ENCODE peak calls at places on chromosomes 11 and 22, in five cellular contexts. M is right lobe of liver, Y is IMR-90, D is H1, Q is sigmoid colon. V is an unnamed sample.

GRCh38 chr11:83827940-83828554 is 541.9 kb upstream of the CCDC90B start:
- DNase-seq in M (no peak), Y (peak; percentile 52), D (no peak), Q (no peak), V (no peak)

GRCh38 chr11:70799386-70799785 is 401.1 kb downstream of the CTTN start:
- DNase-seq in M (no peak), Y (peak; percentile 63), D (no peak), Q (no peak), V (no peak)

GRCh38 chr22:38299758-38300157 is 17.5 kb downstream of the CSNK1E start:
- DNase-seq in M (no peak), Y (no peak), D (no peak), Q (no peak), V (peak; percentile 78)

GRCh38 chr11:73149105-73149504 is 7.0 kb upstream of the FCHSD2 start:
- DNase-seq in M (no peak), Y (no peak), D (no peak), Q (peak; percentile 36), V (no peak)

GRCh38 chr11:134235399-134235798 is 10.9 kb downstream of the VPS26B start:
- DNase-seq in M (peak; percentile 74), Y (no peak), D (no peak), Q (no peak), V (no peak)

GRCh38 chr11:14124886-14125285 is 162.4 kb downstream of the SPON1 start:
- DNase-seq in M (no peak), Y (no peak), D (no peak), Q (no peak), V (no peak)

GRCh38 chr11:15969281-15969680 is 387.1 kb downstream of the SOX6 start:
- DNase-seq in M (peak; percentile 62), Y (peak; percentile 93), D (no peak), Q (peak; percentile 76), V (peak; percentile 60)

GRCh38 chr22:49284389-49284788 is 543.3 kb downstream of the BRD1 start:
- DNase-seq in M (no peak), Y (no peak), D (no peak), Q (peak; percentile 48), V (no peak)

GRCh38 chr22:35538801-35539321 is 1.8 kb upstream of the RASD2 start:
- DNase-seq in M (peak; percentile 78), Y (no peak), D (no peak), Q (no peak), V (peak; percentile 48)

GRCh38 chr11:76672431-76673163 is 2.0 kb upstream of the LRRC32 start:
- DNase-seq in M (peak; percentile 57), Y (no peak), D (no peak), Q (no peak), V (peak; percentile 28)

GRCh38 chr11:22807855-22808558 is 21.6 kb downstream of the SVIP start:
- DNase-seq in M (no peak), Y (peak; percentile 60), D (no peak), Q (no peak), V (no peak)

GRCh38 chr11:84465040-84465439 is 1162.1 kb downstream of the DLG2 start:
- DNase-seq in M (no peak), Y (no peak), D (no peak), Q (no peak), V (peak; percentile 72)

GRCh38 chr11:115817844-115818565 is 313.8 kb upstream of the CADM1 start:
- DNase-seq in M (no peak), Y (no peak), D (no peak), Q (no peak), V (no peak)

GRCh38 chr22:26687439-26687838 is 30.1 kb downstream of the MIAT start:
- DNase-seq in M (no peak), Y (no peak), D (no peak), Q (no peak), V (no peak)

GRCh38 chr11:12090761-12091261 is 19.6 kb upstream of the MICAL2 start:
- DNase-seq in M (no peak), Y (no peak), D (no peak), Q (no peak), V (peak; percentile 32)

GRCh38 chr22:29481265-29482000 is 1.4 kb downstream of the NEFH start:
- DNase-seq in M (no peak), Y (no peak), D (no peak), Q (no peak), V (no peak)

GRCh38 chr11:45144126-45145082 is 2.0 kb upstream of the PRDM11 start:
- DNase-seq in M (no peak), Y (no peak), D (no peak), Q (peak; percentile 46), V (no peak)

GRCh38 chr11:77752518-77752917 is 68.0 kb downstream of the RSF1 start:
- DNase-seq in M (no peak), Y (peak; percentile 32), D (peak; percentile 5), Q (no peak), V (no peak)

GRCh38 chr11:128453444-128454336 is 133.7 kb downstream of the ETS1 start:
- DNase-seq in M (peak; percentile 68), Y (peak; percentile 99), D (no peak), Q (peak; percentile 91), V (peak; percentile 74)

GRCh38 chr22:24214467-24215285 is 30.2 kb downstream of the GGT5 start:
- DNase-seq in M (no peak), Y (no peak), D (no peak), Q (no peak), V (no peak)

GRCh38 chr11:50182486-50182885 is 149.8 kb downstream of the OR4C45 start:
- DNase-seq in M (no peak), Y (no peak), D (no peak), Q (no peak), V (no peak)

GRCh38 chr11:117823941-117824420 is 563 bp downstream of the FXYD2 start:
- DNase-seq in M (peak; percentile 63), Y (no peak), D (no peak), Q (peak; percentile 88), V (peak; percentile 30)

GRCh38 chr11:19646308-19646707 is 66.3 kb upstream of the NAV2 start:
- DNase-seq in M (no peak), Y (peak; percentile 30), D (no peak), Q (no peak), V (no peak)
- H3K4me1 ChIP-seq in M (no peaks in the 10 kb centered on the region), Y (peaks cover 4% of the 10 kb centered on the region), D (no peaks in the 10 kb centered on the region), Q (no peaks in the 10 kb centered on the region), V (peaks cover 11% of the 10 kb centered on the region)

GRCh38 chr11:75582935-75583709 is 21.1 kb downstream of the SERPINH1 start:
- DNase-seq in M (peak; percentile 64), Y (peak; percentile 66), D (no peak), Q (peak; percentile 87), V (peak; percentile 63)
- TF ChIP-seq CTCF in M (peak; percentile 25), Y (peak; percentile 9), D (no peak), Q (peak; percentile 12), V (peak; percentile 14)

GRCh38 chr22:42285604-42286003 is 15.2 kb upstream of the TCF20 start:
- DNase-seq in M (no peak), Y (no peak), D (no peak), Q (no peak), V (no peak)
- H3K4me1 ChIP-seq in M (no peaks in the 10 kb centered on the region), Y (no peaks in the 10 kb centered on the region), D (peaks cover 25% of the 10 kb centered on the region), Q (no peaks in the 10 kb centered on the region), V (peaks cover 4% of the 10 kb centered on the region)

DNA sequence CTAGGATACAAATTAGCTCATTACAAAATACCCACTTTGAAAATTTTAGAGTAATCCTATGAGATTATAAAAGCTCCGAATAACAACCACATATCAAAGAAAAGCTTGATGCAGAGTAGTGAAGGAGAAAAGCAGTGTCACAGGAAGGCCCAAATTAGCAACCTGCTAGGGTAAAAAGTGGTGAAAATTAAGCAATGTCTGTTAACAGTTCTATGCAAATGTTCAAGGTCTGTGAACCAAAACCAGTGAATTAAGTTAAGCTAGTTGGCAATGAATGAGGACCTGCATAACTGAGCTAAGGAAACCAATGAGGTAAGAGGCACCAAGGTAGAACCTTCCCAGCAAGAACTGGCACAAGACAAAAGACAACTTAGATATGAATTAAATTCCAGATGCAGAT is 29.6 kb downstream of the PRDM10 start:
- DNase-seq in M (no peak), Y (no peak), D (no peak), Q (no peak), V (no peak)
- TF ChIP-seq CTCF in M (no peak), Y (no peak), D (no peak), Q (no peak), V (no peak)

GRCh38 chr11:79235696-79236095 is 205.1 kb downstream of the TENM4 start:
- DNase-seq in M (no peak), Y (no peak), D (no peak), Q (no peak), V (no peak)
- H3K4me1 ChIP-seq in M (no peaks in the 10 kb centered on the region), Y (peaks cover 14% of the 10 kb centered on the region), D (no peaks in the 10 kb centered on the region), Q (no peaks in the 10 kb centered on the region), V (peaks cover 18% of the 10 kb centered on the region)

GRCh38 chr11:30914143-30914762 is 328.1 kb upstream of the MPPED2 start:
- DNase-seq in M (no peak), Y (peak; percentile 48), D (peak; percentile 58), Q (no peak), V (peak; percentile 71)
- TF ChIP-seq CTCF in M (no peak), Y (peak; percentile 55), D (peak; percentile 86), Q (peak; percentile 35), V (peak; percentile 36)

DNA sequence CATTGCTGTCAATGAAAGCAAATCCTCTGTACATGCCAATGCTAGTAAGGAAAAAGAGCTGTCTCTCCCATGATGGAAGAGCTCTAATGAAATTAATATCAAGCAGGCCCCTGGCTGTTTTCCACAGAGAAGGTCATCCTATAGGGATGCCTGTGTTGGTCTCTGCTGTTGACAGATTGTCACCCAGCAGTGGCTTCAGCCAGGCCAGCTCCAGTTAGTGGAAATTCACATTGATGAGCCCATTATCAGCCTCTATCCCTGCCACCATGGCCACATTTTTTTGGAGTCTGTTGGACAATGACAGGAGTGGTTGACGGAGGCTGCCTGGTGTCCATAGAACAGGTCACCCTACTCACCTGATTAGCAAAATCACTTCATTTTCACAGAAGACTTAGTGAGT is 104.3 kb downstream of the GGTLC2 start:
- DNase-seq in M (no peak), Y (no peak), D (no peak), Q (no peak), V (no peak)
- H3K4me1 ChIP-seq in M (peaks cover 7% of the 10 kb centered on the region), Y (no peaks in the 10 kb centered on the region), D (no peaks in the 10 kb centered on the region), Q (no peaks in the 10 kb centered on the region), V (no peaks in the 10 kb centered on the region)

DNA sequence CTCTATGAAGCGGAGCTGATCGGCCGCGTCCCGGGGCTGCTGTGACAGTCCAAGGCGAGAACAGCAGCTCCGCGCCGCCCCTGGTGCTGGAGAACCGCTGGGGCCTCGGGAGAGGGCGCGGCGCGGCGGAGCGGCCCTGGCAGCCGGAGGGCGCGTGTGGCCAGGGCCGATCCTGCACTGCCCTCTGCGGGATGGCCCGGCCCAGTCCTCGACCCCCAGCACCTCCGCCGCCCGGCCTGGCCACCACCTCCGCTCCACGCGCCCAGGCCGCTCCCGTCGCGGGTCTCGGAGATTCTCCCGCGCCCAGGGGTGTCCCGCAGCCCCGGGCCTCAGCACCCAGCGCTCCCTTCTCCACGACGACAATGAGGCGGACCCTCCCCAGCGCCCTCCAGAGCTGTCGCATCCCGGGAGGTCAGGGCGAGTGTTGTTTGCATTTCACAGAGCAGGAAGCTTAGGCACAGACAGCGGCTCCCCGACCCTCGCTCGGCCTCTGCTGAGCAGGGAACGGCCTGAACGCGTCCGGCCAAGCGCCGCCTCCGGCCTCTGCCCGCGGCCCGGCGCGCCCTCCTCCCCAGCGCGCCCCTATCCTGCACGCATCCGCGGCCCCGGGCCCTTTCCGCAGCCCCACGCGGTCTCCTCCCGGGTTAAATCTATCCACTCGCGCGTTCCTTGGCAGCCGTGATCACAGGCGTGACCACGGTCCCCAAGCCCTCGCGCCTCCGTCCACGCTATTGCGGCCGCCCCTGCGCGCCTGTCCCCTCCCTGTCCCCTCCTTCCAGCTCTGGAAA is 109.7 kb downstream of the WNT7B start:
- DNase-seq in M (peak; percentile 47), Y (no peak), D (no peak), Q (peak; percentile 53), V (peak; percentile 26)
- TF ChIP-seq CTCF in M (peak; percentile 33), Y (peak; percentile 40), D (peak; percentile 64), Q (peak; percentile 45), V (peak; percentile 44)

V was measured in thyroid gland.